ENCODE peak calls at places on chromosomes 16 and 17, in nine cellular contexts. P is CD8-positive, alpha-beta memory T cell; U is endothelial cell of umbilical vein; Y is fibroblast of lung; G is heart right ventricle; C is Panc1; D is pancreas; Z is mucosa of descending colon; O is kidney. F is an unnamed sample. For H3K4me1, the result is how much of the 10 kb centered on the place peaks cover.

GRCh38 chr17:6591599-6592158 is 35.3 kb upstream of the PITPNM3 start:
- DNase-seq in P (no peak), U (no peak), Y (peak), G (no peak), C (no peak), D (no peak), Z (no peak), O (no peak), F (no peak)

GRCh38 chr16:52547001-52547833 is at the start of gene TOX3:
- DNase-seq in P (no peak), U (no peak), Y (no peak), G (peak), C (no peak), D (peak), Z (peak), O (peak), F (no peak)

GRCh38 chr16:1572664-1573063 is 39.2 kb downstream of the TMEM204 start:
- DNase-seq in P (no peak), U (no peak), Y (no peak), G (no peak), C (no peak), D (no peak), Z (no peak), O (no peak), F (no peak)

GRCh38 chr17:82116246-82116645 is 18.2 kb upstream of the FASN start:
- DNase-seq in P (no peak), U (no peak), Y (no peak), G (no peak), C (no peak), D (no peak), Z (no peak), O (no peak), F (no peak)

GRCh38 chr16:28183441-28183840 is 28.3 kb downstream of the XPO6 start:
- DNase-seq in P (no peak), U (no peak), Y (no peak), G (no peak), C (no peak), D (no peak), Z (no peak), O (no peak), F (no peak)

GRCh38 chr16:30867747-30868146 is 26.1 kb downstream of the BCL7C start:
- DNase-seq in P (no peak), U (no peak), Y (peak), G (no peak), C (no peak), D (no peak), Z (no peak), O (no peak), F (no peak)

GRCh38 chr17:50052241-50052788 is 3.6 kb upstream of the ITGA3 start:
- DNase-seq in P (no peak), U (no peak), Y (no peak), G (no peak), C (no peak), D (no peak), Z (peak), O (peak), F (peak)

GRCh38 chr16:68790130-68790761 is 53.1 kb upstream of the TANGO6 start:
- DNase-seq in P (no peak), U (no peak), Y (peak), G (no peak), C (no peak), D (no peak), Z (no peak), O (no peak), F (no peak)

GRCh38 chr16:80656161-80656560 is 115.4 kb downstream of the DYNLRB2 start:
- DNase-seq in P (no peak), U (no peak), Y (no peak), G (no peak), C (no peak), D (no peak), Z (no peak), O (no peak), F (no peak)

GRCh38 chr17:55289978-55290377 is 25.2 kb downstream of the HLF start:
- DNase-seq in P (no peak), U (no peak), Y (peak), G (no peak), C (no peak), D (no peak), Z (no peak), O (no peak), F (no peak)

GRCh38 chr17:1498869-1499268 is 6.4 kb upstream of the MYO1C start:
- DNase-seq in P (no peak), U (no peak), Y (peak), G (no peak), C (no peak), D (no peak), Z (no peak), O (no peak), F (no peak)

GRCh38 chr16:86682219-86682904 is 104.0 kb downstream of the FOXL1 start:
- DNase-seq in P (no peak), U (no peak), Y (no peak), G (no peak), C (no peak), D (no peak), Z (no peak), O (no peak), F (no peak)
- H3K4me1 ChIP-seq in P (under half), U (under half), Y (under half), G (under half), C (under half), D (under half), Z (under half), O (under half), F (under half)

GRCh38 chr17:77143306-77143705 is 2.5 kb downstream of the SEC14L1 start:
- DNase-seq in P (no peak), U (no peak), Y (no peak), G (no peak), C (no peak), D (no peak), Z (no peak), O (no peak), F (no peak)

GRCh38 chr17:77142689-77143088 is 1.9 kb downstream of the SEC14L1 start:
- DNase-seq in P (no peak), U (no peak), Y (no peak), G (no peak), C (no peak), D (no peak), Z (no peak), O (no peak), F (no peak)

GRCh38 chr17:77140878-77141767 is at the start of gene SEC14L1:
- DNase-seq in P (peak), U (no peak), Y (no peak), G (peak), C (no peak), D (peak), Z (peak), O (peak), F (peak)

GRCh38 chr17:77141846-77142449 is 1.2 kb downstream of the SEC14L1 start:
- DNase-seq in P (no peak), U (no peak), Y (no peak), G (no peak), C (no peak), D (no peak), Z (no peak), O (no peak), F (no peak)

DNA sequence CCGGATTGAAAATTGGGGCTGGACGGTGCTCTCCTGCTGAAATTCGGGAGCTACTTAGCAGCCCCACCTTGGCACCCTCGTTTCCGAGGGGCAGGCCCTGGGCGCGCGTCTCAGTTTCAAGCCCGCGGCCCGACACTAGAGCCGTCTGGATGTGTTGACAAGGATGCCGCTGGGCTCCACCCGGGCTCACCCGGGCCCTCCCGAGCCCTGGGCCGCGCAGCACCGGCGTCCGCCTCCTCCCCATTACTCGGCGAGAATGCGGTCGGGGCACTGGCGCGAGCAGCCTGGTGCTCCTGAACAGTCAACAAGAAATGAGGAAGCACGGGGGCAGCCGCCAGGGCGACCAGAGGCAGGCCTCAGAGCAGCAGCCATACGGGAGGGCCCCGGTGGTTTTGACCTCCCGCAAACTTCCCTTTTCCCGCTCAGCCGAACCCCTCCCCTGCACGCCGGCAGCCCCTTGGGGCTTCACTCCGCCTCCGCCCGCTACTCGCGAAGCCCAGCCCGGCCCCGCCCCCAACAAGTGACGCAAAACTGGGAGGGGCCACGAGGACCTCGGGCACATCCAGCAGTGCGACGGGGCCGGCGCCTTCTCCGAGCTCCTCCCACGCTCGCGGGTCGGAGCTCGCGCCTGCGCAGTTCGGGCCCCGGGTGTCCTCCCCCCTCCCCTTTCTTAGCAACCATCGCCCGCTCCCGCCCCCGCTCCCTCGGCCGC is 447 bp upstream of the SEC14L1 start:
- DNase-seq in P (peak), U (peak), Y (peak), G (peak), C (peak), D (peak), Z (peak), O (peak), F (peak)
- H3K4me1 ChIP-seq in P (under half), U (under half), Y (under half), G (under half), C (under half), D (under half), Z (under half), O (under half), F (under half)

GRCh38 chr16:88639231-88640038 is 1.1 kb downstream of the IL17C start:
- DNase-seq in P (no peak), U (no peak), Y (no peak), G (no peak), C (no peak), D (no peak), Z (peak), O (no peak), F (no peak)

GRCh38 chr16:88637797-88638196 is 575 bp upstream of the IL17C start:
- DNase-seq in P (no peak), U (no peak), Y (no peak), G (no peak), C (no peak), D (no peak), Z (no peak), O (no peak), F (no peak)

GRCh38 chr16:88640520-88641247 is 2.3 kb downstream of the IL17C start:
- DNase-seq in P (no peak), U (no peak), Y (no peak), G (no peak), C (no peak), D (no peak), Z (no peak), O (no peak), F (no peak)

GRCh38 chr16:88638323-88639230 is at the start of gene IL17C:
- DNase-seq in P (no peak), U (no peak), Y (no peak), G (no peak), C (no peak), D (peak), Z (peak), O (no peak), F (no peak)

GRCh38 chr16:88640039-88640495 is 1.7 kb downstream of the IL17C start:
- DNase-seq in P (no peak), U (no peak), Y (no peak), G (no peak), C (no peak), D (no peak), Z (no peak), O (no peak), F (no peak)
- H3K4me1 ChIP-seq in P (under half), U (under half), Y (under half), G (under half), C (under half), D (under half), Z (under half), O (under half), F (under half)

GRCh38 chr17:63944736-63945499 is 12.8 kb upstream of the CD79B start:
- DNase-seq in P (no peak), U (no peak), Y (no peak), G (no peak), C (no peak), D (no peak), Z (no peak), O (peak), F (peak)
- H3K4me1 ChIP-seq in P (under half), U (under half), Y (under half), G (under half), C (under half), D (under half), Z (under half), O (under half), F (under half)

GRCh38 chr16:82636485-82636884 is 9.7 kb downstream of the CDH13 start:
- DNase-seq in P (no peak), U (no peak), Y (no peak), G (no peak), C (no peak), D (no peak), Z (no peak), O (no peak), F (no peak)
- H3K4me1 ChIP-seq in P (under half), U (half or more), Y (under half), G (half or more), C (under half), D (under half), Z (under half), O (under half), F (half or more)

GRCh38 chr16:9116141-9116540 is 24.7 kb downstream of the HAPSTR1 start:
- DNase-seq in P (no peak), U (no peak), Y (no peak), G (no peak), C (no peak), D (no peak), Z (no peak), O (no peak), F (no peak)
- H3K4me1 ChIP-seq in P (under half), U (under half), Y (under half), G (half or more), C (under half), D (under half), Z (under half), O (under half), F (half or more)

F was measured in psoas muscle.